ENCODE peak calls at places on chromosome 1, in seven cellular contexts. F is stimulated activated CD8-positive, alpha-beta memory T cell treated with anti-CD3 and anti-CD28 coated beads, Interleukin-15, amount 100 ng/mL, for 4 hours; I is HT-29; E is NCI-H1436; A is IMR-90; Y is transverse colon; T is WTC11. P is an unnamed sample.

GRCh38 chr1:9143250-9143649 is 14.3 kb upstream of the GPR157 start:
- DNase-seq in E (no peak), F (no peak), Y (no peak), I (no peak), A (peak), T (no peak), P (no peak)

GRCh38 chr1:20255666-20256065 is 35.0 kb upstream of the VWA5B1 start:
- DNase-seq in I (peak), E (no peak), T (no peak), F (no peak), Y (peak), A (peak), P (no peak)

GRCh38 chr1:59499273-59499955 is 202.5 kb downstream of the FGGY start:
- DNase-seq in I (peak), A (no peak), T (no peak), E (no peak), F (no peak), Y (no peak), P (no peak)

GRCh38 chr1:231021540-231022031 is 18.5 kb downstream of the FAM89A start:
- DNase-seq in T (no peak), F (no peak), A (peak), E (no peak), I (no peak), Y (no peak), P (no peak)

GRCh38 chr1:51463561-51463960 is 55.5 kb downstream of the EPS15 start:
- DNase-seq in Y (no peak), T (no peak), I (no peak), A (no peak), E (no peak), F (no peak), P (no peak)

GRCh38 chr1:158798531-158798930 is 17.5 kb upstream of the OR6N2 start:
- DNase-seq in E (no peak), Y (no peak), A (no peak), T (no peak), I (no peak), F (no peak), P (no peak)

GRCh38 chr1:25356848-25357247 is 18.7 kb downstream of the TMEM50A start:
- DNase-seq in E (no peak), Y (no peak), I (no peak), F (no peak), A (peak), T (no peak), P (no peak)

GRCh38 chr1:17998889-17999288 is 108.7 kb upstream of the IGSF21 start:
- DNase-seq in F (no peak), E (no peak), I (peak), A (peak), T (no peak), Y (no peak), P (no peak)

GRCh38 chr1:230600111-230601000 is 41.9 kb upstream of the COG2 start:
- DNase-seq in F (no peak), E (no peak), T (no peak), A (no peak), I (no peak), Y (no peak), P (no peak)

GRCh38 chr1:53747841-53748240 is 8.9 kb upstream of the GLIS1 start:
- DNase-seq in Y (no peak), I (no peak), T (no peak), E (no peak), A (no peak), F (no peak), P (no peak)

GRCh38 chr1:94143809-94144176 is 22.8 kb upstream of the ABCA4 start:
- DNase-seq in Y (no peak), A (no peak), F (no peak), E (no peak), I (no peak), T (no peak), P (no peak)

P was measured in body of pancreas.